ENCODE peak calls at places on chromosome 14, in ten cellular contexts. T is tibial artery, O is cardiac muscle cell, M is WERI-Rb-1, S is left ventricle myocardium inferior, H is cardiac fibroblast, L is colonic mucosa, A is fibroblast of lung, J is A549, N is transverse colon. I is an unnamed sample.

GRCh38 chr14:64388533-64389243 is 535 bp downstream of the MTHFD1 start:
- DNase-seq in T (no peak), O (peak), M (no peak), S (peak), H (peak), L (peak), A (peak), J (no peak), N (peak), I (no peak)

GRCh38 chr14:100078997-100079561 is 13.9 kb downstream of the EVL start:
- DNase-seq in T (no peak), O (no peak), M (peak), S (no peak), H (peak), L (peak), A (peak), J (no peak), N (peak), I (no peak)

GRCh38 chr14:29310757-29311156 is 544.2 kb downstream of the FOXG1 start:
- DNase-seq in T (no peak), O (no peak), M (no peak), S (no peak), H (peak), L (no peak), A (peak), J (no peak), N (no peak), I (no peak)

GRCh38 chr14:35506927-35507326 is 27.0 kb upstream of the INSM2 start:
- DNase-seq in T (no peak), O (no peak), M (no peak), S (no peak), H (peak), L (no peak), A (peak), J (no peak), N (no peak), I (no peak)

GRCh38 chr14:71932229-71932951 is at the start of gene RGS6:
- DNase-seq in T (no peak), O (peak), M (peak), S (peak), H (peak), L (peak), A (peak), J (no peak), N (peak), I (no peak)

GRCh38 chr14:36950812-36951211 is 221.6 kb downstream of the SLC25A21 start:
- DNase-seq in T (no peak), O (no peak), M (no peak), S (no peak), H (no peak), L (no peak), A (no peak), J (no peak), N (no peak), I (no peak)

GRCh38 chr14:64604854-64605253 is 55.1 kb downstream of the PPP1R36 start:
- DNase-seq in T (no peak), O (no peak), M (no peak), S (no peak), H (no peak), L (no peak), A (peak), J (no peak), N (no peak), I (no peak)

GRCh38 chr14:93079865-93080403 is 35.8 kb downstream of the ITPK1 start:
- DNase-seq in T (no peak), O (no peak), M (no peak), S (no peak), H (no peak), L (no peak), A (no peak), J (no peak), N (no peak), I (peak)

GRCh38 chr14:36665887-36666415 is 4.3 kb downstream of the PAX9 start:
- DNase-seq in T (no peak), O (no peak), M (no peak), S (no peak), H (no peak), L (no peak), A (no peak), J (no peak), N (no peak), I (no peak)

GRCh38 chr14:25009891-25010290 is 40.1 kb downstream of the STXBP6 start:
- DNase-seq in T (no peak), O (peak), M (no peak), S (no peak), H (peak), L (no peak), A (peak), J (no peak), N (no peak), I (no peak)

GRCh38 chr14:58584383-58584782 is 53.4 kb upstream of the DACT1 start:
- DNase-seq in T (no peak), O (no peak), M (no peak), S (no peak), H (peak), L (no peak), A (peak), J (no peak), N (no peak), I (no peak)

GRCh38 chr14:64114166-64114565 is 180.0 kb downstream of the ESR2 start:
- DNase-seq in T (peak), O (no peak), M (peak), S (no peak), H (peak), L (peak), A (no peak), J (no peak), N (no peak), I (no peak)

GRCh38 chr14:31060253-31060875 is 34.2 kb upstream of the STRN3 start:
- DNase-seq in T (no peak), O (no peak), M (no peak), S (no peak), H (no peak), L (no peak), A (no peak), J (no peak), N (no peak), I (no peak)

GRCh38 chr14:104107611-104108569 is 22.4 kb downstream of the ASPG start:
- DNase-seq in T (peak), O (no peak), M (peak), S (peak), H (no peak), L (peak), A (no peak), J (no peak), N (peak), I (no peak)

GRCh38 chr14:78997811-78998210 is 827.6 kb downstream of the NRXN3 start:
- DNase-seq in T (no peak), O (peak), M (no peak), S (no peak), H (peak), L (no peak), A (peak), J (no peak), N (peak), I (peak)

GRCh38 chr14:99531221-99532096 is 50.2 kb downstream of the CCNK start:
- DNase-seq in T (no peak), O (no peak), M (no peak), S (no peak), H (peak), L (no peak), A (peak), J (no peak), N (no peak), I (no peak)

GRCh38 chr14:103401223-103402214 is 16.3 kb downstream of the MARK3 start:
- DNase-seq in T (no peak), O (peak), M (no peak), S (no peak), H (peak), L (no peak), A (peak), J (no peak), N (no peak), I (no peak)

GRCh38 chr14:104436047-104436531 is 143.5 kb upstream of the C14orf180 start:
- DNase-seq in T (peak), O (peak), M (no peak), S (peak), H (peak), L (peak), A (peak), J (no peak), N (peak), I (no peak)

GRCh38 chr14:96578619-96579018 is 76.4 kb downstream of the PAPOLA start:
- DNase-seq in T (no peak), O (no peak), M (no peak), S (no peak), H (no peak), L (no peak), A (no peak), J (no peak), N (no peak), I (no peak)

GRCh38 chr14:76941544-76942287 is 86.8 kb downstream of the IRF2BPL start:
- DNase-seq in T (no peak), O (peak), M (no peak), S (no peak), H (no peak), L (no peak), A (no peak), J (no peak), N (no peak), I (no peak)

DNA sequence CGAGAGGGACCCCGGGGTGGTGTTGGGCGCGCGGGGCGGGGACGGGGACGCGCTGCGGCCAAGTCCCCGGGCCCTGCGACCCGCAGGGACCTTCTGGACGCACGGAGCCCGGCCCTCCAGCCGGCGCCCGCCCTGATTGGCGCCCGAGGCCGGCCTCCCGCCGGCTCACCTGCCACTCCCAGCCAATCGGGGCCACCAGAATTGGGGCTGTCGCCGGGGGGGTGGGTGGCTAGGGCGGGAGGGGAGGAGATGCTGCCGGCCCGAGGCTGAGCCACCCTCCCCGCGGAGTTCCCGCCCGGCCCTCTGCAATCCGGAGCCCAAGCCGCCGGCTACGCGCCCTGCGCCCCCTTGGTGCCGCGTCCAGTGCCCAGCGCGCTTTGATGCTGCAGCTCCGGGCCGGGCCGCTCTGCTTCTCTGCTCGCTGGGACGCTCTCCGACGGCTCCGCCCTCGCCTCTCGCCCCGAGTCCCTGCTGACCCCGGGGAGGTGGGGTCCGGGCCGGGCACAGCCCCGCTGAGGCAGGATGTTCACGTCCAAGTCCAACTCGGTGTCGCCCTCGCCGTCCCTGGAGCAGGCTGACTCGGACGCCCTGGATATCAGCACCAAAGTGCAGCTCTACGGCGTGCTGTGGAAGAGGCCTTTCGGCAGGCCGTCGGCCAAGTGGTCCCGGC is at the start of gene PLEKHD1:
- DNase-seq in T (no peak), O (peak), M (peak), S (no peak), H (no peak), L (peak), A (no peak), J (peak), N (no peak), I (peak)
- H3K4me3 ChIP-seq in T (peak), O (peak), M (peak), S (peak), H (peak), L (peak), A (peak), J (peak), N (peak), I (peak)

DNA sequence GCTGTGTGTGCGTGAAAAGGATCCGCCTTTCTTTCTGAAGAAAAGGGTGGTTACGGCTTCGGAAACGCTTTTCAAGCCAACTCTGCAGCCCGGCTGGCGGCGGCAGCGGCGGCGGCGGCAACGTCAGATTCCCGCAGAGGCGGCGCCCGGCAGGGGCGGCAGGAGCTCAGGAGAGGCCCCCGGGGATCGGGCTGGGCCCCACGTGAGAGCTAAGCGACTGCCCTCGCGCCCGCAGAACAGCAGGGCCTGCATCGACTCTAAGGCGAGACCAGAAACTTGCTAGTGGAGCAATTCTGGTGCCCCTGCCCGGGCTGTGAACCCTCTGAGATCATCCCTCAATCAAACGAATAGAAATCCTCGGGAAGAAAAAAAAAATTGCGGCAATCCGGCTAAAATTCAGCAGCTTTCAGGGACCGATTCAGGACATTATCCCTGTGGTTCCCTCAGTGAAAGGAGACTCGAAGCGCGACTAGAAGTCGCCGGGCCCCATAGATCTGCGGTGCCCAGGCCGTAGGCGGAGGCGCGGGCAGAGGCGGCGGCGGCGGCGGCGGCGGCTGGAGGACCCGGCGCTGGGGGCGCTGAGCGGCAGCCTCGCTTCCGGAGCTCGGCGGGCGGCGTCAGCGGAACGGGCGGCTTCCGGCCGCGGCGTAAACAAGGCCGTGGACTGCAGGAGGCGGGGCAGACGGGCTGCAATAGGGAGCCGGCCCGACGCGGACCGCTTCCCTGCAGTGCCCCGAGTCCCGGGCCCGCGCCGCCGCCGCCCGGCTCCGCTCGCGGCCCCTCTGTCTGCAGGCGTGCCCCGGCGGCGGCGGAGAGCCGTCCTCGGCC is at the start of gene KLHDC2:
- DNase-seq in T (peak), O (peak), M (peak), S (peak), H (peak), L (peak), A (peak), J (peak), N (peak), I (peak)
- TF ChIP-seq CTCF in T (peak), O (peak), M (peak), S (peak), H (no peak), L (no peak), A (no peak), J (peak), N (peak), I (peak)

GRCh38 chr14:51396222-51396815 is 156.3 kb downstream of the TMX1 start:
- DNase-seq in T (no peak), O (no peak), M (peak), S (no peak), H (peak), L (no peak), A (peak), J (peak), N (peak), I (no peak)
- H3K4me3 ChIP-seq in T (no peak), O (no peak), M (no peak), S (no peak), H (no peak), L (no peak), A (no peak), J (no peak), N (no peak), I (no peak)

DNA sequence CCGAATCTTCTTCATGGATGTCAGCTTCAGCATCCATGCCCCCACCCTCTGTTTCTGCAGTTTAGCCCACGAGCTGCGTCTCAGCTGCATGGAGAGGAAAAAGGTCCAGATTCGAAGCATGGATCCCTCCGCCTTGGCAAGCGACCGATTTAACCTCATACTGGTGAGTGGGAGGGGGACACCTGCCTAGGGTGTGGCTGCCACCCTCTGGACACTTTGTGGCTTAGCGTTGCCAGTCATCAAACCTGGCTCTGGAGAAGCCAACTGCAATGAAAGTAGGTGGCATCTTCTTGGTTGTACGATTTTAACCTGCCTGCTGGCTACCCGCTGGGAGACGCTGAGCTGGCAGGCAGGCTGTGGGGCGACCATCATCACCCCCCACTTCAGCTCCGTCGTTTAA is 16.7 kb downstream of the DCAF4 start:
- DNase-seq in T (no peak), O (no peak), M (no peak), S (no peak), H (no peak), L (no peak), A (no peak), J (no peak), N (no peak), I (no peak)
- TF ChIP-seq CTCF in T (no peak), O (no peak), M (peak), S (no peak), H (no peak), L (no peak), A (no peak), J (no peak), N (no peak), I (no peak)

DNA sequence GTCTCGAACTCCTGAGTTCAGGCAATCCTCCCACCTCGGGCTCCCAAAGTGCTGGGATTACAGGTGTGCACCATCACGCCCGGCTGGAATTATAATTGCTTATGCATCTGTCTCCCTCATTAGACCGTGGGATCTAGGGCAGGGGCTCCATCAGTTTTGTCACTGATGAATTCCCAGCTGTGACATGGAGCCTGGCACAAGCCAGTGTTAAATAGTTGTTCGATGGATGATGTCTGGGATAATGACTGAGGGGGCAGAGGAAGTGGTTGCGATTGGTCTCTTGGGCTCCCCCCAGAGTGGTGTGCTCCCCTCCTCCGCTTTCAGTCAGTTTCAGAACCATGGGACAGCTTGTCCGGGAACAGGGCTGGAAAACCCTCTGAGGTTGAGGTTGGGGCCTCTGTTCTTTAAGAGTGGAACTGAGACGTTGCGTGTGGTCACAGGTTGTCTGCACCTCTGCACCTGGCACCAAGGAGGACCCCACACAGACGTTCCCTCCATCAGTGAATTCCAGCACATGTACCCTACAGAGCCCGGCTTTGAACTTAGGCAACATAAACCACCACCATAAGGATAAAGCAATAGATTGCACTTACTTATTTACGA is 30.8 kb upstream of the BATF start:
- DNase-seq in T (no peak), O (no peak), M (no peak), S (no peak), H (no peak), L (no peak), A (no peak), J (no peak), N (no peak), I (no peak)
- H3K4me3 ChIP-seq in T (no peak), O (no peak), M (no peak), S (no peak), H (no peak), L (no peak), A (no peak), J (no peak), N (no peak), I (no peak)

GRCh38 chr14:38723277-38723676 is 379.8 kb downstream of the SEC23A start:
- DNase-seq in T (no peak), O (no peak), M (no peak), S (no peak), H (no peak), L (no peak), A (no peak), J (no peak), N (no peak), I (no peak)
- TF ChIP-seq CTCF in T (no peak), O (no peak), M (no peak), S (no peak), H (no peak), L (no peak), A (no peak), J (no peak), N (no peak), I (peak)

GRCh38 chr14:89041245-89041585 is 216.8 kb downstream of the TTC8 start:
- DNase-seq in T (no peak), O (no peak), M (no peak), S (no peak), H (no peak), L (peak), A (no peak), J (no peak), N (peak), I (peak)

GRCh38 chr14:89037065-89037464 is 212.6 kb downstream of the TTC8 start:
- DNase-seq in T (no peak), O (no peak), M (no peak), S (no peak), H (no peak), L (no peak), A (no peak), J (no peak), N (no peak), I (no peak)

GRCh38 chr14:89042021-89042420 is 217.6 kb downstream of the TTC8 start:
- DNase-seq in T (no peak), O (no peak), M (no peak), S (no peak), H (no peak), L (no peak), A (no peak), J (no peak), N (no peak), I (no peak)

GRCh38 chr14:89040438-89041244 is 216.2 kb downstream of the TTC8 start:
- DNase-seq in T (peak), O (peak), M (peak), S (peak), H (peak), L (peak), A (peak), J (peak), N (peak), I (peak)

GRCh38 chr14:89040080-89040437 is 215.6 kb downstream of the TTC8 start:
- DNase-seq in T (no peak), O (no peak), M (no peak), S (no peak), H (no peak), L (no peak), A (peak), J (no peak), N (no peak), I (no peak)
- H3K4me3 ChIP-seq in T (peak), O (no peak), M (no peak), S (peak), H (no peak), L (no peak), A (peak), J (no peak), N (no peak), I (no peak)

GRCh38 chr14:26137161-26137560 is 460.7 kb downstream of the NOVA1 start:
- DNase-seq in T (no peak), O (no peak), M (peak), S (no peak), H (no peak), L (no peak), A (no peak), J (no peak), N (no peak), I (no peak)
- TF ChIP-seq CTCF in T (no peak), O (no peak), M (peak), S (no peak), H (peak), L (no peak), A (peak), J (no peak), N (no peak), I (no peak)